ENCODE peak calls at places on chromosome 18, in four cellular contexts. One of them, this sample, is unnamed.

GRCh38 chr18:34223164-34223892 is 1.4 kb downstream of the NOL4 start:
- DNase-seq in fibroblast of mammary gland: no peak
- DNase-seq in activated naive CD4-positive, alpha-beta T cell treated with anti-CD3 and anti-CD28 coated beads, Interleukin-2, amount 50 U/mL, for 16 hours: no peak
- DNase-seq in T-helper 22 cell: no peak
- DNase-seq in this sample: no peak

GRCh38 chr18:77263471-77263774 is 13.8 kb downstream of the GALR1 start:
- DNase-seq in fibroblast of mammary gland: no peak
- DNase-seq in activated naive CD4-positive, alpha-beta T cell treated with anti-CD3 and anti-CD28 coated beads, Interleukin-2, amount 50 U/mL, for 16 hours: no peak
- DNase-seq in T-helper 22 cell: no peak
- DNase-seq in this sample: no peak

GRCh38 chr18:63752661-63753060 is 22.6 kb upstream of the SERPINB7 start:
- DNase-seq in fibroblast of mammary gland: no peak
- DNase-seq in activated naive CD4-positive, alpha-beta T cell treated with anti-CD3 and anti-CD28 coated beads, Interleukin-2, amount 50 U/mL, for 16 hours: no peak
- DNase-seq in T-helper 22 cell: no peak
- DNase-seq in this sample: no peak

GRCh38 chr18:58831610-58832009 is 33.1 kb upstream of the ZNF532 start:
- DNase-seq in fibroblast of mammary gland: peak; percentile 64
- DNase-seq in activated naive CD4-positive, alpha-beta T cell treated with anti-CD3 and anti-CD28 coated beads, Interleukin-2, amount 50 U/mL, for 16 hours: no peak
- DNase-seq in T-helper 22 cell: no peak
- DNase-seq in this sample: no peak

GRCh38 chr18:34709104-34709503 is 994 bp upstream of the DTNA start:
- DNase-seq in fibroblast of mammary gland: peak; percentile 96
- DNase-seq in activated naive CD4-positive, alpha-beta T cell treated with anti-CD3 and anti-CD28 coated beads, Interleukin-2, amount 50 U/mL, for 16 hours: no peak
- DNase-seq in T-helper 22 cell: no peak
- DNase-seq in this sample: no peak

GRCh38 chr18:48851563-48851962 is 99.2 kb downstream of the SMAD7 start:
- DNase-seq in fibroblast of mammary gland: no peak
- DNase-seq in activated naive CD4-positive, alpha-beta T cell treated with anti-CD3 and anti-CD28 coated beads, Interleukin-2, amount 50 U/mL, for 16 hours: no peak
- DNase-seq in T-helper 22 cell: no peak
- DNase-seq in this sample: no peak

GRCh38 chr18:58403799-58404455 is 225.0 kb downstream of the ALPK2 start:
- DNase-seq in fibroblast of mammary gland: no peak
- DNase-seq in activated naive CD4-positive, alpha-beta T cell treated with anti-CD3 and anti-CD28 coated beads, Interleukin-2, amount 50 U/mL, for 16 hours: no peak
- DNase-seq in T-helper 22 cell: no peak
- DNase-seq in this sample: no peak

GRCh38 chr18:55189972-55190371 is 230.7 kb upstream of the CCDC68 start:
- DNase-seq in fibroblast of mammary gland: no peak
- DNase-seq in activated naive CD4-positive, alpha-beta T cell treated with anti-CD3 and anti-CD28 coated beads, Interleukin-2, amount 50 U/mL, for 16 hours: no peak
- DNase-seq in T-helper 22 cell: no peak
- DNase-seq in this sample: no peak

GRCh38 chr18:35289293-35290069 is 548 bp downstream of the ZSCAN30 start:
- DNase-seq in fibroblast of mammary gland: peak; percentile 65
- DNase-seq in activated naive CD4-positive, alpha-beta T cell treated with anti-CD3 and anti-CD28 coated beads, Interleukin-2, amount 50 U/mL, for 16 hours: peak; percentile 37
- DNase-seq in T-helper 22 cell: peak; percentile 7
- DNase-seq in this sample: no peak

GRCh38 chr18:35026407-35027061 is 14.7 kb upstream of the MAPRE2 start:
- DNase-seq in fibroblast of mammary gland: no peak
- DNase-seq in activated naive CD4-positive, alpha-beta T cell treated with anti-CD3 and anti-CD28 coated beads, Interleukin-2, amount 50 U/mL, for 16 hours: no peak
- DNase-seq in T-helper 22 cell: no peak
- DNase-seq in this sample: no peak

GRCh38 chr18:57959278-57959677 is 84.7 kb upstream of the NEDD4L start:
- DNase-seq in fibroblast of mammary gland: peak; percentile 65
- DNase-seq in activated naive CD4-positive, alpha-beta T cell treated with anti-CD3 and anti-CD28 coated beads, Interleukin-2, amount 50 U/mL, for 16 hours: no peak
- DNase-seq in T-helper 22 cell: no peak
- DNase-seq in this sample: no peak

GRCh38 chr18:9779630-9780029 is 71.5 kb downstream of the RAB31 start:
- DNase-seq in fibroblast of mammary gland: peak; percentile 61
- DNase-seq in activated naive CD4-positive, alpha-beta T cell treated with anti-CD3 and anti-CD28 coated beads, Interleukin-2, amount 50 U/mL, for 16 hours: no peak
- DNase-seq in T-helper 22 cell: no peak
- DNase-seq in this sample: no peak

GRCh38 chr18:44679912-44680270 is 797 bp upstream of the SETBP1 start:
- DNase-seq in fibroblast of mammary gland: peak; percentile 50
- DNase-seq in activated naive CD4-positive, alpha-beta T cell treated with anti-CD3 and anti-CD28 coated beads, Interleukin-2, amount 50 U/mL, for 16 hours: peak; percentile 22
- DNase-seq in T-helper 22 cell: no peak
- DNase-seq in this sample: peak; percentile 59

GRCh38 chr18:24918257-24918656 is 433.7 kb downstream of the ZNF521 start:
- DNase-seq in fibroblast of mammary gland: no peak
- DNase-seq in activated naive CD4-positive, alpha-beta T cell treated with anti-CD3 and anti-CD28 coated beads, Interleukin-2, amount 50 U/mL, for 16 hours: no peak
- DNase-seq in T-helper 22 cell: no peak
- DNase-seq in this sample: no peak

GRCh38 chr18:24027156-24027555 is 12.6 kb downstream of the TTC39C start:
- DNase-seq in fibroblast of mammary gland: peak; percentile 96
- DNase-seq in activated naive CD4-positive, alpha-beta T cell treated with anti-CD3 and anti-CD28 coated beads, Interleukin-2, amount 50 U/mL, for 16 hours: no peak
- DNase-seq in T-helper 22 cell: no peak
- DNase-seq in this sample: no peak

GRCh38 chr18:63207825-63208224 is 111.7 kb downstream of the BCL2 start:
- DNase-seq in fibroblast of mammary gland: no peak
- DNase-seq in activated naive CD4-positive, alpha-beta T cell treated with anti-CD3 and anti-CD28 coated beads, Interleukin-2, amount 50 U/mL, for 16 hours: no peak
- DNase-seq in T-helper 22 cell: no peak
- DNase-seq in this sample: no peak

GRCh38 chr18:25289040-25289631 is 62.8 kb downstream of the ZNF521 start:
- DNase-seq in fibroblast of mammary gland: peak; percentile 97
- DNase-seq in activated naive CD4-positive, alpha-beta T cell treated with anti-CD3 and anti-CD28 coated beads, Interleukin-2, amount 50 U/mL, for 16 hours: no peak
- DNase-seq in T-helper 22 cell: no peak
- DNase-seq in this sample: no peak

GRCh38 chr18:41864216-41864615 is 90.8 kb upstream of the PIK3C3 start:
- DNase-seq in fibroblast of mammary gland: no peak
- DNase-seq in activated naive CD4-positive, alpha-beta T cell treated with anti-CD3 and anti-CD28 coated beads, Interleukin-2, amount 50 U/mL, for 16 hours: no peak
- DNase-seq in T-helper 22 cell: no peak
- DNase-seq in this sample: no peak

GRCh38 chr18:58213931-58214431 is 170.0 kb downstream of the NEDD4L start:
- DNase-seq in fibroblast of mammary gland: peak; percentile 74
- DNase-seq in activated naive CD4-positive, alpha-beta T cell treated with anti-CD3 and anti-CD28 coated beads, Interleukin-2, amount 50 U/mL, for 16 hours: no peak
- DNase-seq in T-helper 22 cell: no peak
- DNase-seq in this sample: no peak

GRCh38 chr18:72866901-72867701 is 686 bp downstream of the NETO1 start:
- DNase-seq in fibroblast of mammary gland: no peak
- DNase-seq in activated naive CD4-positive, alpha-beta T cell treated with anti-CD3 and anti-CD28 coated beads, Interleukin-2, amount 50 U/mL, for 16 hours: no peak
- DNase-seq in T-helper 22 cell: no peak
- DNase-seq in this sample: no peak

GRCh38 chr18:48948112-48949050 is 2.4 kb downstream of the SMAD7 start:
- DNase-seq in fibroblast of mammary gland: no peak
- DNase-seq in activated naive CD4-positive, alpha-beta T cell treated with anti-CD3 and anti-CD28 coated beads, Interleukin-2, amount 50 U/mL, for 16 hours: peak; percentile 34
- DNase-seq in T-helper 22 cell: peak; percentile 41
- DNase-seq in this sample: peak; percentile 59

GRCh38 chr18:23032030-23032582 is 99.0 kb downstream of the RBBP8 start:
- DNase-seq in fibroblast of mammary gland: peak; percentile 85
- DNase-seq in activated naive CD4-positive, alpha-beta T cell treated with anti-CD3 and anti-CD28 coated beads, Interleukin-2, amount 50 U/mL, for 16 hours: no peak
- DNase-seq in T-helper 22 cell: no peak
- DNase-seq in this sample: no peak

GRCh38 chr18:48326901-48327675 is 82.1 kb downstream of the ZBTB7C start:
- DNase-seq in fibroblast of mammary gland: peak; percentile 73
- DNase-seq in activated naive CD4-positive, alpha-beta T cell treated with anti-CD3 and anti-CD28 coated beads, Interleukin-2, amount 50 U/mL, for 16 hours: no peak
- DNase-seq in T-helper 22 cell: no peak
- DNase-seq in this sample: no peak

GRCh38 chr18:63137999-63138448 is 181.5 kb downstream of the BCL2 start:
- DNase-seq in fibroblast of mammary gland: no peak
- DNase-seq in activated naive CD4-positive, alpha-beta T cell treated with anti-CD3 and anti-CD28 coated beads, Interleukin-2, amount 50 U/mL, for 16 hours: peak; percentile 30
- DNase-seq in T-helper 22 cell: peak; percentile 65
- DNase-seq in this sample: peak; percentile 61

GRCh38 chr18:77366725-77367641 is 117.3 kb downstream of the GALR1 start:
- DNase-seq in fibroblast of mammary gland: peak; percentile 44
- DNase-seq in activated naive CD4-positive, alpha-beta T cell treated with anti-CD3 and anti-CD28 coated beads, Interleukin-2, amount 50 U/mL, for 16 hours: no peak
- DNase-seq in T-helper 22 cell: no peak
- DNase-seq in this sample: no peak

GRCh38 chr18:39199231-39199855 is 1633.7 kb upstream of the CELF4 start:
- DNase-seq in fibroblast of mammary gland: no peak
- DNase-seq in activated naive CD4-positive, alpha-beta T cell treated with anti-CD3 and anti-CD28 coated beads, Interleukin-2, amount 50 U/mL, for 16 hours: no peak
- DNase-seq in T-helper 22 cell: no peak
- DNase-seq in this sample: no peak

GRCh38 chr18:23541349-23542093 is 38.2 kb downstream of the RMC1 start:
- DNase-seq in fibroblast of mammary gland: no peak
- DNase-seq in activated naive CD4-positive, alpha-beta T cell treated with anti-CD3 and anti-CD28 coated beads, Interleukin-2, amount 50 U/mL, for 16 hours: no peak
- DNase-seq in T-helper 22 cell: no peak
- DNase-seq in this sample: no peak

GRCh38 chr18:33870059-33870458 is 292.0 kb downstream of the ASXL3 start:
- DNase-seq in fibroblast of mammary gland: no peak
- DNase-seq in activated naive CD4-positive, alpha-beta T cell treated with anti-CD3 and anti-CD28 coated beads, Interleukin-2, amount 50 U/mL, for 16 hours: no peak
- DNase-seq in T-helper 22 cell: no peak
- DNase-seq in this sample: no peak

GRCh38 chr18:12305930-12306629 is 2.0 kb upstream of the TUBB6 start:
- DNase-seq in fibroblast of mammary gland: no peak
- DNase-seq in activated naive CD4-positive, alpha-beta T cell treated with anti-CD3 and anti-CD28 coated beads, Interleukin-2, amount 50 U/mL, for 16 hours: no peak
- DNase-seq in T-helper 22 cell: no peak
- DNase-seq in this sample: no peak

This sample was measured in activated T-cell treated with anti-CD3 and anti-CD28 coated beads, Interleukin-2, amount 50 U/mL, for 24 hours.